ENCODE peak calls at places on chromosomes 6 and 20, in six cellular contexts. H is aorta; P is CD8-positive, alpha-beta T cell; O is erythroblast; F is endothelial cell; Z is AG10803. U is an unnamed sample.
A peak's percentile ranks its signal among the peaks of the same experiment; 100 is the strongest.

GRCh38 chr6:138526822-138527235 is 27.5 kb upstream of the NHSL1 start:
- DNase-seq in H (no peak), P (no peak), O (no peak), F (no peak), Z (no peak), U (peak; percentile 39)

GRCh38 chr6:82739266-82739665 is 326.4 kb downstream of the UBE3D start:
- DNase-seq in H (no peak), P (no peak), O (no peak), F (no peak), Z (no peak), U (no peak)

GRCh38 chr20:8212286-8212685 is 80.2 kb downstream of the PLCB1 start:
- DNase-seq in H (no peak), P (no peak), O (no peak), F (no peak), Z (no peak), U (no peak)

GRCh38 chr20:22700387-22700786 is 116.0 kb upstream of the FOXA2 start:
- DNase-seq in H (no peak), P (no peak), O (no peak), F (no peak), Z (peak; percentile 12), U (peak; percentile 81)

GRCh38 chr20:41218466-41218865 is 81.1 kb downstream of the PLCG1 start:
- DNase-seq in H (no peak), P (no peak), O (no peak), F (no peak), Z (peak; percentile 87), U (no peak)

GRCh38 chr6:56808871-56809359 is 146.0 kb upstream of the BEND6 start:
- DNase-seq in H (no peak), P (no peak), O (no peak), F (no peak), Z (peak; percentile 60), U (no peak)

GRCh38 chr6:31180500-31180899 is 10.0 kb upstream of the POU5F1 start:
- DNase-seq in H (peak; percentile 86), P (peak; percentile 34), O (peak; percentile 34), F (no peak), Z (peak; percentile 76), U (peak; percentile 83)

GRCh38 chr20:47428164-47428563 is 71.7 kb upstream of the ZMYND8 start:
- DNase-seq in H (no peak), P (no peak), O (no peak), F (no peak), Z (no peak), U (no peak)

GRCh38 chr6:28789553-28790083 is 134.2 kb downstream of the TRIM27 start:
- DNase-seq in H (no peak), P (no peak), O (peak; percentile 79), F (no peak), Z (peak; percentile 60), U (peak; percentile 61)

GRCh38 chr6:144334150-144334708 is 49.1 kb downstream of the UTRN start:
- DNase-seq in H (no peak), P (peak; percentile 48), O (peak; percentile 4), F (no peak), Z (no peak), U (no peak)

GRCh38 chr20:62712606-62713005 is 4.0 kb downstream of the NTSR1 start:
- DNase-seq in H (no peak), P (no peak), O (no peak), F (no peak), Z (no peak), U (no peak)

GRCh38 chr6:40640591-40641293 is 53.6 kb upstream of the LRFN2 start:
- DNase-seq in H (no peak), P (no peak), O (no peak), F (no peak), Z (no peak), U (peak; percentile 27)

GRCh38 chr20:43955244-43956191 is 40.9 kb downstream of the TOX2 start:
- DNase-seq in H (peak; percentile 64), P (no peak), O (no peak), F (no peak), Z (peak; percentile 97), U (peak; percentile 84)

GRCh38 chr6:148492654-148493290 is 150.1 kb downstream of the SASH1 start:
- DNase-seq in H (no peak), P (no peak), O (no peak), F (no peak), Z (peak; percentile 94), U (no peak)

GRCh38 chr6:42766163-42766670 is 15.6 kb upstream of the BICRAL start:
- DNase-seq in H (no peak), P (no peak), O (no peak), F (no peak), Z (peak; percentile 63), U (no peak)

GRCh38 chr20:62955519-62956386 is 3.2 kb downstream of the SLC17A9 start:
- DNase-seq in H (no peak), P (no peak), O (no peak), F (no peak), Z (no peak), U (no peak)

GRCh38 chr20:43603124-43603523 is 12.4 kb downstream of the IFT52 start:
- DNase-seq in H (no peak), P (no peak), O (no peak), F (no peak), Z (no peak), U (no peak)

GRCh38 chr6:13454286-13455221 is 32.8 kb downstream of the GFOD1 start:
- DNase-seq in H (no peak), P (peak; percentile 53), O (peak; percentile 58), F (no peak), Z (peak; percentile 81), U (peak; percentile 61)

GRCh38 chr20:19784511-19785172 is 26.6 kb downstream of the RIN2 start:
- DNase-seq in H (no peak), P (no peak), O (peak; percentile 63), F (peak; percentile 64), Z (peak; percentile 86), U (peak; percentile 89)

U was measured in cardiac muscle cell.